ENCODE peak calls at places on chromosomes 7 and 10, in eight cellular contexts. Z is iPS DF 6.9, W is HL-60, N is AG10803, O is tibial nerve, G is neuronal stem cell, X is AG04449, E is MM.1S. D is an unnamed sample.

GRCh38 chr7:147182859-147183258 is 1066.3 kb downstream of the CNTNAP2 start:
- DNase-seq in E (no peak), X (peak; percentile 16), G (no peak), Z (no peak), W (no peak), O (no peak), N (peak; percentile 52), D (no peak)

GRCh38 chr10:3785849-3786290 is 861 bp upstream of the KLF6 start:
- DNase-seq in X (no peak), Z (no peak), N (peak; percentile 57), W (no peak), G (peak; percentile 35), E (peak; percentile 47), O (no peak), D (peak; percentile 91)

GRCh38 chr10:69668722-69669121 is 38.7 kb downstream of the FAM241B start:
- DNase-seq in N (no peak), G (no peak), E (no peak), Z (no peak), O (no peak), W (no peak), X (no peak), D (no peak)

GRCh38 chr7:11313801-11314200 is 340.1 kb downstream of the PHF14 start:
- DNase-seq in E (no peak), X (no peak), Z (no peak), W (no peak), N (no peak), G (no peak), O (no peak), D (no peak)

GRCh38 chr10:80492875-80493413 is 38.8 kb downstream of the TSPAN14 start:
- DNase-seq in X (no peak), O (no peak), E (no peak), N (no peak), Z (no peak), G (no peak), W (no peak), D (no peak)

GRCh38 chr7:76318488-76319353 is 16.2 kb downstream of the HSPB1 start:
- DNase-seq in X (peak; percentile 67), W (peak; percentile 81), G (peak; percentile 56), E (peak; percentile 91), Z (no peak), O (peak; percentile 86), N (peak; percentile 95), D (peak; percentile 95)

GRCh38 chr10:74586088-74586585 is 240.3 kb upstream of the KAT6B start:
- DNase-seq in N (no peak), E (peak; percentile 30), O (no peak), X (no peak), G (no peak), W (no peak), Z (no peak), D (no peak)

GRCh38 chr10:43196981-43197833 is 59.0 kb downstream of the CSGALNACT2 start:
- DNase-seq in N (no peak), E (no peak), G (no peak), W (no peak), Z (no peak), O (no peak), X (no peak), D (no peak)

GRCh38 chr10:126674741-126675515 is 4.4 kb upstream of the C10orf90 start:
- DNase-seq in E (no peak), N (no peak), X (no peak), G (no peak), O (no peak), W (no peak), Z (no peak), D (no peak)

GRCh38 chr10:91909178-91909677 is at the start of gene FGFBP3:
- DNase-seq in O (peak; percentile 19), G (no peak), E (peak; percentile 46), Z (no peak), N (peak; percentile 26), W (peak; percentile 69), X (no peak), D (no peak)

GRCh38 chr10:17026686-17027485 is 102.7 kb downstream of the CUBN start:
- DNase-seq in Z (no peak), E (no peak), W (no peak), G (no peak), X (no peak), N (peak; percentile 58), O (no peak), D (peak; percentile 47)

GRCh38 chr10:96130326-96130758 is 245 bp downstream of the ZNF518A start:
- DNase-seq in W (peak; percentile 87), E (peak; percentile 86), X (peak; percentile 16), O (no peak), Z (peak; percentile 63), N (peak; percentile 78), G (no peak), D (peak; percentile 92)

GRCh38 chr7:16753932-16754571 is 497 bp downstream of the TSPAN13 start:
- DNase-seq in W (no peak), N (peak; percentile 30), X (no peak), E (peak; percentile 9), Z (no peak), O (no peak), G (peak; percentile 69), D (no peak)

GRCh38 chr10:46547881-46548780 is 8.3 kb downstream of the GPRIN2 start:
- DNase-seq in O (no peak), N (peak; percentile 9), Z (no peak), W (no peak), X (no peak), E (no peak), G (no peak), D (no peak)
- H3K4me3 ChIP-seq in O (no peak overlapping the region), N (no peak overlapping the region), Z (no peak overlapping the region), W (no peak overlapping the region), X (no peak overlapping the region), E (no peak overlapping the region), G (peak overlapping the region; percentile 9), D (no peak overlapping the region)

DNA sequence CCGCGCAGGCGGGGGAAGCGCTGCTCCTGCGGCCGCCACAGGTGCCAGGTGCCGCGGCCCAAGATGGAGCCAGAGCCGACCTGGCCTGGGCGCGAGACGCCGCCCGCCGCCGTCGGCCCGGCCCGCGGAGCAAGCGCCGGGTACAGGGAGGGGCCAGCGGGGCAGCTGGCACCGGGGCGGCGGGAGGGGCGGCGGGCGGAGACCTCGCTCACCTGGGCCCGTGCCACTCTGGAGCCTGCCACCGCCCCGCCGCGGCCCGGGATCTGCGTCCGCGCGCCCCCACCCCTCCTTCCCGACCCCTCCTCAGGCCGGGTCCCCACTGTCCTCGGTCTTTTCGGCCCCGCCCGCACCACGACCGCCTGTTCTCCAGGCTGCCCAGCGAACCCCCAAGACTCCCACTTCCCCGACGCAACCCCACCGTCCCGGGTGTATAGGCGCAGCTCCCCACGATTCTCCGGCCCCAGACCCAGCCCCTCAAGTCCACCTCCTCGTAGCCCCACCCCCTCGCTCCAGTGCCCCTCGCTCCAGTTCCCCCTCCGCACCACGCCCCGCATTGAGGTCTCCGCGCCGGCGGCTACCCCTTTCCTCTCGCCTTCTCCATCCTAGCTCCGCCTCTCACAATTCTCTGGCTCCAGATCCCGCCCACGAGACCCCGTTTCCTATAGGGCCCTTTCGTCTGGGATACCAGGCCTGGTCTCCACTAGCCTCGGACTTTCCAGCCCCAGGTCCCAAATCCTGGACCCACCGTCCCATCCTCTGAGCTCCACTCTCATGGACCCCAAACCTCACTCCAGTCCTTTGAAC is at the start of gene GPRIN2:
- DNase-seq in W (no peak), G (peak; percentile 69), O (peak; percentile 4), X (no peak), N (no peak), Z (peak; percentile 83), E (peak; percentile 6), D (no peak)
- H3K4me3 ChIP-seq in W (no peak within 1 kb of the TSS), G (peak within 1 kb of the TSS; percentile 84), O (peak within 1 kb of the TSS; percentile 50), X (peak within 1 kb of the TSS; percentile 18), N (no peak within 1 kb of the TSS), Z (peak within 1 kb of the TSS; percentile 63), E (no peak within 1 kb of the TSS), D (peak within 1 kb of the TSS; percentile 53)

GRCh38 chr7:47636111-47636692 is 54.3 kb upstream of the TNS3 start:
- DNase-seq in G (no peak), E (no peak), O (no peak), W (no peak), Z (no peak), X (no peak), N (no peak), D (no peak)
- H3K4me3 ChIP-seq in G (no peak overlapping the region), E (no peak overlapping the region), O (no peak overlapping the region), W (no peak overlapping the region), Z (no peak overlapping the region), X (no peak overlapping the region), N (no peak overlapping the region), D (no peak overlapping the region)

GRCh38 chr10:125134483-125134848 is 25.9 kb downstream of the CTBP2 start:
- DNase-seq in N (no peak), E (no peak), G (no peak), Z (no peak), W (no peak), O (no peak), X (no peak), D (no peak)
- H3K4me3 ChIP-seq in N (no peak overlapping the region), E (no peak overlapping the region), G (no peak overlapping the region), Z (no peak overlapping the region), W (no peak overlapping the region), O (no peak overlapping the region), X (no peak overlapping the region), D (no peak overlapping the region)

D was measured in esophagus muscularis mucosa.